ENCODE peak calls at places on chromosomes 13 and 19, in ten cellular contexts. D is IMR-90, Q is body of pancreas, I is transverse colon, Y is right lobe of liver, K is uterus, X is heart left ventricle, L is adrenal gland, E is endothelial cell of umbilical vein, O is tibial nerve. S is an unnamed sample.

GRCh38 chr13:35675651-35676050 is 199.2 kb upstream of the MAB21L1 start:
- DNase-seq in D (no peak), Q (no peak), I (no peak), Y (no peak), K (no peak), X (no peak), L (no peak), E (no peak), O (no peak), S (no peak)

GRCh38 chr19:1082165-1082927 is 12.8 kb downstream of the POLR2E start:
- DNase-seq in D (no peak), Q (peak; percentile 97), I (peak; percentile 96), Y (peak; percentile 88), K (no peak), X (peak; percentile 76), L (peak; percentile 82), E (peak; percentile 40), O (no peak), S (peak; percentile 92)

GRCh38 chr13:111575276-111575675 is 254.8 kb downstream of the TEX29 start:
- DNase-seq in D (no peak), Q (no peak), I (no peak), Y (no peak), K (no peak), X (no peak), L (no peak), E (no peak), O (no peak), S (no peak)

GRCh38 chr13:78576266-78576665 is 27.1 kb downstream of the POU4F1 start:
- DNase-seq in D (no peak), Q (no peak), I (no peak), Y (no peak), K (no peak), X (no peak), L (no peak), E (no peak), O (no peak), S (no peak)

GRCh38 chr19:48149430-48149829 is 20.7 kb downstream of the LIG1 start:
- DNase-seq in D (no peak), Q (no peak), I (peak; percentile 16), Y (peak; percentile 73), K (peak; percentile 71), X (no peak), L (no peak), E (no peak), O (no peak), S (no peak)

GRCh38 chr19:13029893-13030292 is 34.6 kb downstream of the NFIX start:
- DNase-seq in D (no peak), Q (no peak), I (peak; percentile 64), Y (no peak), K (no peak), X (no peak), L (no peak), E (peak; percentile 16), O (no peak), S (no peak)

GRCh38 chr19:5170329-5170745 is 170.3 kb downstream of the PTPRS start:
- DNase-seq in D (no peak), Q (no peak), I (peak; percentile 37), Y (no peak), K (no peak), X (peak; percentile 77), L (no peak), E (no peak), O (no peak), S (no peak)

GRCh38 chr19:39754544-39754943 is 16.7 kb upstream of the CLC start:
- DNase-seq in D (no peak), Q (no peak), I (no peak), Y (no peak), K (no peak), X (no peak), L (no peak), E (no peak), O (no peak), S (no peak)

GRCh38 chr19:41530761-41531301 is 45.1 kb upstream of the CEACAM21 start:
- DNase-seq in D (no peak), Q (peak; percentile 53), I (no peak), Y (no peak), K (no peak), X (no peak), L (peak; percentile 47), E (peak; percentile 84), O (peak; percentile 49), S (no peak)

GRCh38 chr19:41531438-41532311 is 44.3 kb upstream of the CEACAM21 start:
- DNase-seq in D (peak; percentile 31), Q (peak; percentile 82), I (peak; percentile 74), Y (peak; percentile 72), K (peak; percentile 57), X (peak; percentile 83), L (peak; percentile 78), E (peak; percentile 98), O (peak; percentile 85), S (peak; percentile 64)

GRCh38 chr19:41528106-41528505 is 47.9 kb upstream of the CEACAM21 start:
- DNase-seq in D (no peak), Q (no peak), I (no peak), Y (no peak), K (no peak), X (no peak), L (no peak), E (no peak), O (no peak), S (no peak)

GRCh38 chr19:41530184-41530534 is 45.8 kb upstream of the CEACAM21 start:
- DNase-seq in D (no peak), Q (no peak), I (no peak), Y (no peak), K (no peak), X (no peak), L (no peak), E (no peak), O (no peak), S (no peak)

DNA sequence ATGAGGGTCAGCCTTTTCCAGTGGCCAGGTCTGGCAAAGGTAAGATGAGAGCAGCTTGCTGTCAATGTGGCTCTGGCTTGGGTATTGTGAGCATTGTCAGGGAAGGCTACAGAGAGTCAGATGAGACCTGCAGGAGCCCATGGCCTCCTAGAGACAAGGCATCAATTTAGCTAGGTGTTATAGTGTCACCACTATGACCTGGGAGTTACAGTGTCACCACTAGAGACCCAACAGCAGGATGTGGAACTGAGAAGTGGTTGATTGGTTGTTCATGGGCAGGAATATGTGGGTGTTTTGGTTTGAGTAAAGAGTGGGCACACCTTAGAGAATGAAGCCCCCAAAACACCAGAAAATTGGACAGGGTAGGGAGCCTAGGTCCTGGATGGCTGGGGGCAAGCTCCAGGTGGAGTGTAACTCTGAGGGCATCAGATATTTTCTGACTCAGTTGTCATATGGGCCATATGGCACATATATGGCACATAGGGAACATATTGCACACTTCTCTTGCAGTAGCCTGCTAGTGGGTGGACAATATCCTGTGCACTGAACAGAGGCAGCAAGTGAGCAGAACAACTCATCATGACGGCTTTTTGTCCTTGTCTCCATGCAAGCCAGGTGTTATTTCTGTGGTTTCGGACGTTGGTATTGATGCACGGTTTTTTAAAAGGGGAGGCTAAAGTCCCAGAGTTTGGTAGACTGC is 46.3 kb upstream of the CEACAM21 start:
- DNase-seq in D (no peak), Q (no peak), I (no peak), Y (no peak), K (no peak), X (no peak), L (no peak), E (no peak), O (no peak), S (no peak)
- TF ChIP-seq POLR2A in D (no peak), Q (no peak), I (no peak), Y (no peak), K (no peak), X (no peak), L (no peak), E (no peak), O (no peak), S (no peak)

DNA sequence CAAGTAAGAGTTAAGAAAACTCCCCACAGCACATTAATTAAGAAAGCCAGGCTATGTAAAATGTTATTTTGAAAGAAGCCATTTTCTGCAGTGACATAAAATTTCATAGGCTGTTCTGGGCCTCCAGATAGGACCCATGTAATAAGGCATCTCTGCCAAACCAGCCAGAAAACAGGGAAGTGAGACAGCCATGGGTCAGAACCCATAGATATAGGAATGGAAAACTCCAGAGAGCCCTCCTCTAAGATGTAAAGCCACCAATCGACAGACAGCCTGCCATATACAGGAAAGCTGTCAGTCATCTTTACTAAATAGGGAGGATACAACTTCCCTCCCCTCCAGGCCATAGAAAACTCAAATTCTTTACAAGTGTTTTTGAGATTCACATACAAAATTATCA is 493.3 kb downstream of the COG6 start:
- DNase-seq in D (no peak), Q (no peak), I (no peak), Y (no peak), K (no peak), X (no peak), L (no peak), E (peak; percentile 55), O (no peak), S (no peak)
- H3K4me1 ChIP-seq in D (no peaks in the 10 kb centered on the region), Q (peaks cover 28% of the 10 kb centered on the region), I (no peaks in the 10 kb centered on the region), Y (no peaks in the 10 kb centered on the region), K (no peaks in the 10 kb centered on the region), X (peaks cover 13% of the 10 kb centered on the region), L (peaks cover 14% of the 10 kb centered on the region), E (peaks cover 25% of the 10 kb centered on the region), O (peaks cover 31% of the 10 kb centered on the region), S (peaks cover 19% of the 10 kb centered on the region)

DNA sequence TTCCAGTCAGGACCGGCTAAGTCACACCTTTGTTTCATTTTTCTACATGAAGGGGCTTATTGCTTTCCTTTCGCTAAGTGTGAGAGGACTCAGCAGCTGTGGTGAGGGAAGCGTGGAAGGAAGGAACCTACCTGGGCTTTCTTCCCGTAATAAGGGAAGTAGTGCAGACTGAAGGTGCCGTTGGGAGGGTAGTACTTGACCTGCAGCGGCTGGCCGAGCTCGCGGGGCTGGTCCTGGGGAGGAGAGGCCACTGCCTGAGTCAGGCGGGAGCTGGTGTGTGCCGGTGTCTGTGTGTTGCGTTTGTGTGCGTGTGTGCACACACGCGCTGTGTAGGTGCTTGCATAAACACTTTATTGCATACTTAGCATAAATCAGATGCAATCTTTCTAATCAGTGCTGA is 7.7 kb downstream of the ATP4B start:
- DNase-seq in D (no peak), Q (no peak), I (peak; percentile 4), Y (peak; percentile 27), K (no peak), X (no peak), L (peak; percentile 5), E (no peak), O (no peak), S (no peak)
- TF ChIP-seq POLR2A in D (no peak), Q (no peak), I (no peak), Y (no peak), K (no peak), X (no peak), L (no peak), E (no peak), O (no peak), S (no peak)

GRCh38 chr19:38650180-38650775 is 2.8 kb downstream of the ACTN4 start:
- DNase-seq in D (no peak), Q (no peak), I (peak; percentile 75), Y (no peak), K (no peak), X (no peak), L (no peak), E (no peak), O (no peak), S (no peak)

GRCh38 chr19:38649305-38650179 is 2.1 kb downstream of the ACTN4 start:
- DNase-seq in D (no peak), Q (peak; percentile 85), I (peak; percentile 86), Y (peak; percentile 71), K (peak; percentile 60), X (no peak), L (peak; percentile 74), E (peak; percentile 20), O (no peak), S (no peak)

GRCh38 chr19:38648789-38649304 is 1.4 kb downstream of the ACTN4 start:
- DNase-seq in D (no peak), Q (no peak), I (no peak), Y (no peak), K (no peak), X (no peak), L (no peak), E (no peak), O (no peak), S (no peak)

GRCh38 chr19:38653028-38653571 is 5.7 kb downstream of the ACTN4 start:
- DNase-seq in D (peak; percentile 51), Q (peak; percentile 81), I (peak; percentile 78), Y (peak; percentile 86), K (no peak), X (no peak), L (no peak), E (peak; percentile 58), O (no peak), S (peak; percentile 59)

DNA sequence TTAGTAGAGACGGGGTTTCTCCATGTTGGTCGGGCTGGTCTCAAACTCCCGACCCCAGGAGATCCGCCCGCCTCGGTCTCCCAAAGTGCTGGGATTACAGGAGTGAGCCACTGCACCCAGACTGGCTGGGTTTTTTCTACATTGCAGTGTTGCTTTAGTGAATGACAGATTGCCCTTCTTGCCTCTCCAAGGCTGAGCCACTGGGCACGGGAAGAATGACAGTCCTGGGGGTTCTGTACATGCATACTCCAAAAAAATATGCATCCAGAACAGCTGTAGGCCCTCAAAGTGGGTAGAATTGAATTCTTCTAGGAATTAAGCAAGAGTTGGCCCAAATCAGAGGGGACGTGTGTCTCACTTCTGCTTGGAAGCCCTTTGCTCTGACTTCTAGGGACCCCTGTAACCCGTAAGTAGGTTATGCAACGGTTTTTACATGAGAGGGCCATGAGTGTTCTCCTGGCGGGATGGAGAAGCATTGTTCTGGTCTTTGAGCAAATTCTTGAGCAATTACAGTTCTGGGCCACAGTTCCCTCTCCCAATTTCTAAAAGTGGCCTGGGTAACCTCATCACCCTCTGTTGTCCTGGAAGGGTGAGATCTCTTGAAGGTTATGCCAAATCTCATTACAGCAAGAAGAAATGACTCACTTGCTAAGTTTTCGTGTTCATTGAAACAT is 3.6 kb downstream of the ACTN4 start:
- DNase-seq in D (peak; percentile 60), Q (no peak), I (no peak), Y (no peak), K (peak; percentile 54), X (no peak), L (peak; percentile 68), E (peak; percentile 60), O (peak; percentile 61), S (no peak)
- H3K4me1 ChIP-seq in D (peaks cover 38% of the 10 kb centered on the region), Q (peaks cover 74% of the 10 kb centered on the region), I (peaks cover 49% of the 10 kb centered on the region), Y (peaks cover 57% of the 10 kb centered on the region), K (peaks cover 24% of the 10 kb centered on the region), X (peaks cover 73% of the 10 kb centered on the region), L (peaks cover 64% of the 10 kb centered on the region), E (peaks cover 59% of the 10 kb centered on the region), O (peaks cover 85% of the 10 kb centered on the region), S (peaks cover 67% of the 10 kb centered on the region)